ENCODE peak calls at places on chromosomes 6 and 20, in five cellular contexts. E is H1, A is NT2/D1, C is GM12878, M is HepG2. D is an unnamed sample.

GRCh38 chr6:150622941-150623874 is 23.5 kb downstream of the PLEKHG1 start:
- DNase-seq in C (peak), M (no peak), E (no peak), A (no peak), D (no peak)

GRCh38 chr6:44268095-44268628 is 2.1 kb upstream of the TMEM151B start:
- DNase-seq in C (no peak), M (peak), A (peak), E (peak), D (peak)

GRCh38 chr6:138673317-138674014 is 100.1 kb upstream of the CCDC28A start:
- DNase-seq in E (no peak), M (no peak), A (no peak), C (no peak), D (no peak)

GRCh38 chr20:50837532-50838321 is 42.9 kb downstream of the BCAS4 start:
- DNase-seq in E (no peak), M (no peak), A (no peak), C (no peak), D (no peak)

GRCh38 chr20:37992802-37993538 is 40.3 kb downstream of the TTI1 start:
- DNase-seq in C (no peak), E (no peak), M (peak), A (no peak), D (peak)

GRCh38 chr6:138945354-138945753 is 42.7 kb downstream of the REPS1 start:
- DNase-seq in E (no peak), A (peak), M (peak), C (no peak), D (peak)

GRCh38 chr6:42104095-42104806 is 38.2 kb downstream of the C6orf132 start:
- DNase-seq in M (peak), C (peak), E (peak), A (peak), D (peak)

GRCh38 chr20:60206259-60206658 is 248.0 kb downstream of the CDH26 start:
- DNase-seq in M (peak), E (no peak), A (peak), C (no peak), D (peak)

GRCh38 chr6:37021356-37022129 is 16.1 kb downstream of the FGD2 start:
- DNase-seq in M (peak), E (no peak), C (no peak), A (no peak), D (no peak)

GRCh38 chr6:139126255-139126654 is 8.6 kb upstream of the HECA start:
- DNase-seq in E (no peak), C (no peak), M (no peak), A (no peak), D (no peak)

GRCh38 chr20:36792422-36792821 is 18.9 kb upstream of the DSN1 start:
- DNase-seq in A (peak), E (no peak), M (peak), C (no peak), D (peak)

GRCh38 chr20:19986419-19986818 is 30.7 kb upstream of the NAA20 start:
- DNase-seq in E (no peak), M (no peak), A (no peak), C (no peak), D (no peak)

GRCh38 chr6:141561154-141561553 is 571.6 kb upstream of the GJE1 start:
- DNase-seq in C (no peak), A (no peak), M (peak), E (no peak), D (no peak)

DNA sequence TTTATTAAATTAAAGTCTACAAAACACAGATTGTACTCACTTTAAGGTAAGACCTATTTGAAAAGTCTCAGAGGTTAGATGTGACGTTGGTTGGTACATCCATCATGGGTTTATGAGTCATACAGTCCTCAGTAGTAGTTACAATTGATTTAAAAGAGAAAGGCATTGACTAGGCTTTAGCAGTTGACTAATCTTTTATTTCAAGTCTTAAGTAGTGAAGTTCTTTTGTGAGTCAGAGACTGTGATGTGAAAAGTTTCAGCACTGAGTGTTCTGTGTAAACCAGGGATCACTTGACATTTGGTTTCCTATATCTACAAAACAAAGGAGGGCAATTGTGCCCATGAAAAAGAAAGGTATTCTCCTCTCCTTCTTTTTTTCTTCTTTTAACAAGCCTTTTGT is 221.3 kb downstream of the GRIK2 start:
- DNase-seq in A (peak), C (no peak), E (no peak), M (no peak), D (no peak)
- TF ChIP-seq SUZ12 in A (no peak), C (no peak), E (no peak), M (no peak), D (no peak)

DNA sequence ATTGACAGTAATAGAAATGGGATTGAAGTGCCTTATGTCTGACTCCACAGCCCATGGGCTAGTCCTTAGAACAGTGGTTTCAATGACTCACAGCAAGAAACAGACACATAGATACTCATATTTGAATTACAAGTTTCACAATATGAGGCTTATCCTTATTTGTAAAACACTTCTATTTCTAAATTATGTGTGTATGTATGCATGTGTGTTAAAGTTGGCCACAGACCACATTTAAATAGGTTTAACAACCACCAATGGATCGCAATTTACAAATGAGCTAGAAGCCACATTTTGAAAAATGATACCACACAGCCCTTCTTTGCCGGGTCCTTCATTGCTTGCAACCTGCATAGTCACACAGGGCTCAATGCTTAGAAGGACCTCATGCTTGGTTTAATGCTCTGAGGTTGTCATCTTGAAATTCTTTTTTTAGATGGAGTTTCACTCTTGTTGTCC is 157.8 kb upstream of the PREP start:
- DNase-seq in E (no peak), M (no peak), C (peak), A (no peak), D (no peak)
- TF ChIP-seq SUZ12 in E (no peak), M (no peak), C (no peak), A (no peak), D (no peak)

DNA sequence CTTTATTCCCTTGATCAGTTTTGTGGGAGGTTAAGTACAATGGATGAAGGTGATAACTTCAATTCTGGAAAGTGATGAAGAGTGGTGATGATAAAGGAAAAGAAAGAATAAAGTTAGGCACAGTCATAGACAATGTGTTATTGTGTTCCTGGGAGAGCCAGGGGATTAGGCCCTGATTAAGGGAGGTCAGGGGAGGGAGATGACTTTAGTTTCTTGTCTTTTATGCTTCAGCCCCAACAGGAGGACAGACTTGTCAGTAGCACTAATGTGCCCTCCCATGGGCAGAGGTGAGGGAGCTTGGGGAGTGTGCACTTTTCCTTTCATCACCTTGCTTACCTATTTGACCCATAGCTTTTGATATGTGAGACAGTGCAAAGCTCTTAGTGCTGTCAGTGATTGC is 115.7 kb downstream of the CD109 start:
- DNase-seq in C (no peak), E (no peak), M (no peak), A (no peak), D (no peak)
- TF ChIP-seq SUZ12 in C (no peak), E (no peak), M (no peak), A (no peak), D (no peak)

GRCh38 chr20:62537649-62538292 is 62.0 kb upstream of the GATA5 start:
- DNase-seq in M (no peak), A (no peak), C (no peak), E (no peak), D (no peak)
- TF ChIP-seq SUZ12 in M (no peak), A (no peak), C (no peak), E (no peak), D (no peak)

DNA sequence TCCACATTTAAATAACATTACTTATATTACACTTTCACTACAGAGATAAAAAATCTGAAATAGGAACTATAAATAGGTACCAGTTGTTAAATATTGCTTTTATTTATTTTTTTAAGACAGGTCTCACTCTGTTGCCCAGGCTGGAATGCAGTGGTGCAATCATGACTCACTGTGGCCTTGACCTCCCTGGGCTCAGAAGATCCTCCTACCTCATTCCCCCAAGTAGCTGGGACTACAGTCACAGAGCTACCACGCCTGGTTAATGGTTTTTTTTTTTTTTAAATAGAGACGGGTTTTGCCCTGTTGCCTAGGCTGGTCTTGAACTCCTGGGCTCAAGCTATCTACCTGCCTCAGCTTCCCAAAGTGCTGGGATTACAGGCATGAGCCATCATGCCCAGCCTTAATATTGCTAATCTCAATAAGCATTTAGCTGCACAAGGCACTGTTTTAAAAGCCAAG is 17.3 kb downstream of the EEF1E1 start:
- DNase-seq in C (no peak), E (no peak), M (peak), A (no peak), D (no peak)
- TF ChIP-seq SUZ12 in C (no peak), E (no peak), M (no peak), A (no peak), D (no peak)

GRCh38 chr6:169859978-169860703 is 108.7 kb downstream of the ERMARD start:
- DNase-seq in A (no peak), C (no peak), E (peak), M (no peak), D (no peak)
- TF ChIP-seq SUZ12 in A (no peak), C (no peak), E (no peak), M (no peak), D (no peak)

GRCh38 chr20:47241345-47241781 is 115.1 kb downstream of the ZMYND8 start:
- DNase-seq in C (no peak), A (no peak), E (no peak), M (no peak), D (no peak)
- TF ChIP-seq SUZ12 in C (no peak), A (no peak), E (no peak), M (no peak), D (no peak)

D was measured in HEK293T.